ENCODE peak calls at places on chromosome 17, in nine cellular contexts. S is AG08396; T is Caki2; D is stimulated activated naive CD4-positive, alpha-beta T cell; H is HFFc6; U is ELR; G is kidney glomerular epithelial cell; R is fibroblast of lung; I is brain microvascular endothelial cell. Y is an unnamed sample.

GRCh38 chr17:11287791-11288190 is 46.8 kb downstream of the SHISA6 start:
- DNase-seq in S (no peak), T (no peak), D (no peak), H (no peak), U (no peak), G (no peak), R (no peak), I (no peak), Y (no peak)

GRCh38 chr17:4175921-4176802 is 33.2 kb downstream of the CYB5D2 start:
- DNase-seq in S (no peak), T (no peak), D (peak), H (peak), U (no peak), G (no peak), R (peak), I (peak), Y (peak)

GRCh38 chr17:28174352-28175046 is 132.0 kb downstream of the NLK start:
- DNase-seq in S (no peak), T (no peak), D (peak), H (no peak), U (peak), G (no peak), R (peak), I (no peak), Y (no peak)

GRCh38 chr17:39903158-39903884 is 15.1 kb downstream of the GSDMB start:
- DNase-seq in S (no peak), T (no peak), D (no peak), H (no peak), U (no peak), G (no peak), R (no peak), I (no peak), Y (no peak)

GRCh38 chr17:2137342-2138098 is 82.6 kb downstream of the HIC1 start:
- DNase-seq in S (peak), T (peak), D (no peak), H (peak), U (peak), G (no peak), R (peak), I (peak), Y (peak)

GRCh38 chr17:17073627-17074521 is 31.6 kb downstream of the MPRIP start:
- DNase-seq in S (no peak), T (no peak), D (no peak), H (no peak), U (peak), G (no peak), R (peak), I (peak), Y (peak)

GRCh38 chr17:78973196-78973595 is 6.5 kb downstream of the LGALS3BP start:
- DNase-seq in S (no peak), T (no peak), D (no peak), H (no peak), U (no peak), G (no peak), R (no peak), I (no peak), Y (no peak)

GRCh38 chr17:31582151-31582907 is 190.9 kb downstream of the RAB11FIP4 start:
- DNase-seq in S (peak), T (no peak), D (no peak), H (no peak), U (no peak), G (no peak), R (peak), I (peak), Y (no peak)

Y was measured in astrocyte.